ENCODE peak calls at places on chromosomes 12 and 14, in eight cellular contexts. V is iPS DF 6.9; U is lung; P is tibial artery; C is lower lobe of right lung; O is BE2C; Y is CD4-positive, CD25-positive, alpha-beta regulatory T cell; I is PC-3. N is an unnamed sample. For H3K9me3, the result is how much of the 10 kb centered on the place peaks cover.

GRCh38 chr12:1929241-1929984 is 11.0 kb upstream of the CACNA2D4 start:
- DNase-seq in V (no peak), U (no peak), P (peak), C (peak), O (no peak), Y (no peak), I (no peak), N (no peak)

GRCh38 chr12:124352839-124353238 is 57.9 kb downstream of the RFLNA start:
- DNase-seq in V (no peak), U (peak), P (no peak), C (peak), O (peak), Y (no peak), I (no peak), N (no peak)

GRCh38 chr12:56634242-56634836 is 4.2 kb upstream of the BAZ2A start:
- DNase-seq in V (no peak), U (peak), P (peak), C (peak), O (no peak), Y (peak), I (peak), N (no peak)

GRCh38 chr12:23550753-23551152 is 398.7 kb downstream of the SOX5 start:
- DNase-seq in V (no peak), U (no peak), P (no peak), C (no peak), O (no peak), Y (no peak), I (no peak), N (no peak)

GRCh38 chr12:48009471-48009870 is 5.2 kb upstream of the COL2A1 start:
- DNase-seq in V (no peak), U (no peak), P (no peak), C (no peak), O (no peak), Y (no peak), I (no peak), N (no peak)

GRCh38 chr12:122004633-122005071 is 17.0 kb upstream of the BCL7A start:
- DNase-seq in V (no peak), U (no peak), P (no peak), C (peak), O (no peak), Y (no peak), I (no peak), N (no peak)

GRCh38 chr14:72810201-72810600 is 83.7 kb downstream of the DPF3 start:
- DNase-seq in V (no peak), U (no peak), P (no peak), C (no peak), O (no peak), Y (peak), I (no peak), N (peak)

GRCh38 chr12:110246690-110247339 is 34.2 kb upstream of the ATP2A2 start:
- DNase-seq in V (no peak), U (no peak), P (no peak), C (no peak), O (no peak), Y (no peak), I (peak), N (no peak)

GRCh38 chr14:85566603-85567002 is 36.7 kb downstream of the FLRT2 start:
- DNase-seq in V (no peak), U (no peak), P (no peak), C (no peak), O (no peak), Y (no peak), I (peak), N (no peak)

GRCh38 chr14:68281497-68281896 is 461.9 kb downstream of the RAD51B start:
- DNase-seq in V (no peak), U (no peak), P (no peak), C (no peak), O (no peak), Y (no peak), I (no peak), N (no peak)

GRCh38 chr12:2286461-2287131 is 233.8 kb downstream of the CACNA1C start:
- DNase-seq in V (no peak), U (no peak), P (peak), C (no peak), O (no peak), Y (no peak), I (no peak), N (no peak)

GRCh38 chr14:78005325-78005724 is 164.8 kb upstream of the NRXN3 start:
- DNase-seq in V (no peak), U (no peak), P (no peak), C (no peak), O (no peak), Y (peak), I (peak), N (no peak)

GRCh38 chr12:28108599-28108998 is 81.7 kb upstream of the CCDC91 start:
- DNase-seq in V (no peak), U (no peak), P (no peak), C (no peak), O (no peak), Y (no peak), I (no peak), N (no peak)

GRCh38 chr12:104464899-104465298 is 8.2 kb downstream of the CHST11 start:
- DNase-seq in V (no peak), U (peak), P (no peak), C (no peak), O (no peak), Y (no peak), I (no peak), N (no peak)

GRCh38 chr12:51773145-51773869 is 75.2 kb downstream of the FIGNL2 start:
- DNase-seq in V (no peak), U (no peak), P (no peak), C (no peak), O (no peak), Y (no peak), I (peak), N (no peak)

GRCh38 chr14:44404021-44404420 is 103.1 kb downstream of the FSCB start:
- DNase-seq in V (no peak), U (no peak), P (no peak), C (no peak), O (no peak), Y (no peak), I (peak), N (no peak)

GRCh38 chr14:35374273-35374681 is 30.3 kb downstream of the NFKBIA start:
- DNase-seq in V (no peak), U (peak), P (peak), C (peak), O (no peak), Y (no peak), I (peak), N (no peak)

GRCh38 chr12:82862069-82862841 is 175.5 kb downstream of the TMTC2 start:
- DNase-seq in V (no peak), U (no peak), P (no peak), C (no peak), O (no peak), Y (no peak), I (peak), N (no peak)

GRCh38 chr12:754871-755562 is 2.6 kb downstream of the WNK1 start:
- DNase-seq in V (no peak), U (no peak), P (no peak), C (no peak), O (no peak), Y (peak), I (peak), N (no peak)

GRCh38 chr12:91890742-91891141 is 254.9 kb downstream of the BTG1 start:
- DNase-seq in V (no peak), U (no peak), P (no peak), C (no peak), O (no peak), Y (no peak), I (peak), N (no peak)

GRCh38 chr14:92990456-92991430 is 67.8 kb downstream of the CHGA start:
- DNase-seq in V (no peak), U (no peak), P (no peak), C (peak), O (peak), Y (no peak), I (no peak), N (no peak)

GRCh38 chr12:88207921-88208640 is 66.0 kb downstream of the TMTC3 start:
- DNase-seq in V (no peak), U (peak), P (peak), C (no peak), O (no peak), Y (no peak), I (no peak), N (no peak)

GRCh38 chr14:77660754-77661153 is 44.3 kb upstream of the SPTLC2 start:
- DNase-seq in V (no peak), U (no peak), P (no peak), C (no peak), O (peak), Y (no peak), I (no peak), N (no peak)

GRCh38 chr12:54421175-54421872 is 2.3 kb upstream of the ITGA5 start:
- DNase-seq in V (no peak), U (no peak), P (peak), C (no peak), O (no peak), Y (no peak), I (no peak), N (no peak)

GRCh38 chr12:8145754-8146415 is 10.9 kb upstream of the ZNF705A start:
- DNase-seq in V (peak), U (peak), P (peak), C (peak), O (peak), Y (no peak), I (no peak), N (no peak)

GRCh38 chr12:77734489-77734888 is 96.2 kb upstream of the NAV3 start:
- DNase-seq in V (no peak), U (no peak), P (no peak), C (no peak), O (no peak), Y (no peak), I (no peak), N (no peak)

GRCh38 chr12:34356233-34356987 is 334.1 kb downstream of the ALG10 start:
- DNase-seq in V (no peak), U (no peak), P (no peak), C (no peak), O (no peak), Y (no peak), I (peak), N (no peak)
- H3K9me3 ChIP-seq in V (under half), U (half or more), P (half or more), C (under half), O (under half), Y (half or more), I (under half), N (under half)

DNA sequence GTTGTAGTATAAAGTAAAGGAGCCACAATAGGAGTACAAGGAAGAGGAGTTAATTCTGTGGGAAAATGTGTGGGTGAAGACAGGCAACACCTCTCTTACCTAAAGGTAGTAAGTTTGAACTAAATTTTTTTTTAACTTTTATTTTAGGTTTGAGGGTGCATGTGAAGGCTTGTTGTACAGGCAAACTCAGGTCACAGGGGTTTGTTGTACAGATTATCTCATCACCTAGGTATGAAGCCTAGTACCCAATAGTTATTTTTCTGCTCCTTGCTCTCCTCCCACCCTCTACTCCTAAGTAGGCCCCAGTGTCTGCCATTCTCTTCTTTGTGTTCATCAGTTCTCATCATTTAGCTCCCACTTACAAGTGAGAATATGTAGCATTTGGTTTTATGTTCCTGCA is 70.5 kb downstream of the DNAI7 start:
- DNase-seq in V (no peak), U (no peak), P (no peak), C (no peak), O (no peak), Y (no peak), I (no peak), N (no peak)
- H3K9me3 ChIP-seq in V (under half), U (under half), P (under half), C (under half), O (under half), Y (under half), I (under half), N (under half)

GRCh38 chr14:89255852-89256251 is 161.2 kb downstream of the FOXN3 start:
- DNase-seq in V (no peak), U (no peak), P (no peak), C (no peak), O (no peak), Y (no peak), I (no peak), N (no peak)
- H3K9me3 ChIP-seq in V (under half), U (under half), P (under half), C (under half), O (under half), Y (under half), I (under half), N (under half)

DNA sequence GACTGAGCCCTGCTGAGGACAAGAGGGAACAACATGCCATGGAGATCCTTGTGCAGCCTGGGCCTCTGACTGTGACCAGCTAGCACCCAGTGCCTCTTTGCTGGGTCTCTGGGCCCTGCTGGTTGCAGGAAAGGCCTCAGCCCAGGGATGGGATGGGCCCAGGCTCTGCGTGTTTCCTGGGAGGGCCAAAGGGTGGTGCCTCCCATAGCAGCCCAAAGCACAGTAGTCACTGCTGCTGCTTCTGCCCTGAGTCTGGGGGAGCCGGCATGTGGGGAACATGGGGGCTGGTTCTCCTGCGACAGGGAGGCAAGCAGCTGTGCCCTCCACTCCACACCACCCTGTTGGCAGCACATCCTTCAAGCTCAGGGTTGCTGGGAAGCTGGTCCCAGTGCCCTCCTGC is 18.5 kb downstream of the ANHX start:
- DNase-seq in V (no peak), U (no peak), P (peak), C (no peak), O (no peak), Y (no peak), I (no peak), N (no peak)
- H3K9me3 ChIP-seq in V (under half), U (half or more), P (half or more), C (half or more), O (under half), Y (half or more), I (under half), N (under half)

DNA sequence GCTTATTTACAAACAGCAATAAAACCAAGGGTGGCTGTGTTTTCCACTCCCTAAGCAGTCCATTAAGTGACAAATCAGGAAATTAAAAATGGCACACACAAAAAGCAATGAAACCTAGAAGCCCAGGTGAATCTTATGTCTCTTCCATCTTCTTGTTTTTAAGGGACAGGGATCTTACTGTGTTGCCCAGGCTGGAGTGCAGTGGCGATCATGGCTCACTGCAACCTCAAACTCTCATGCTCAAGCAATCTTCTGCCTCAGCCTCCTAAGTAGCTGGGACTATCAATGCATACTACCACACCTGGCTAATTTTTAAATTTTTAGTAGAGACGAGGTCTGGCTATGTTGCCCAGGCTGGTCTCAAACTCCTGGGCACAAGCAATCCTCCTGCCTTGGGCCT is 52.4 kb upstream of the CERS5 start:
- DNase-seq in V (no peak), U (no peak), P (no peak), C (no peak), O (no peak), Y (no peak), I (no peak), N (no peak)
- H3K9me3 ChIP-seq in V (under half), U (under half), P (under half), C (under half), O (under half), Y (under half), I (under half), N (under half)

GRCh38 chr14:59333668-59334067 is 131.5 kb downstream of the GPR135 start:
- DNase-seq in V (no peak), U (peak), P (no peak), C (no peak), O (no peak), Y (no peak), I (no peak), N (no peak)
- H3K9me3 ChIP-seq in V (under half), U (under half), P (under half), C (under half), O (under half), Y (under half), I (under half), N (under half)

GRCh38 chr12:31985832-31986231 is 26.6 kb downstream of the RESF1 start:
- DNase-seq in V (no peak), U (no peak), P (no peak), C (no peak), O (no peak), Y (no peak), I (no peak), N (no peak)
- H3K9me3 ChIP-seq in V (under half), U (under half), P (under half), C (under half), O (under half), Y (half or more), I (under half), N (under half)

GRCh38 chr12:132535046-132535445 is 45.1 kb downstream of the FBRSL1 start:
- DNase-seq in V (no peak), U (no peak), P (no peak), C (no peak), O (no peak), Y (no peak), I (no peak), N (no peak)
- H3K9me3 ChIP-seq in V (under half), U (under half), P (under half), C (under half), O (under half), Y (under half), I (under half), N (under half)

N was measured in T-helper 17 cell.